ENCODE peak calls at places on chromosomes 11 and 22, in nine cellular contexts. One of them, this sample, is unnamed.
A peak's percentile ranks its signal among the peaks of the same experiment; 100 is the strongest.

GRCh38 chr11:17544181-17544622 is at the start of gene USH1C:
- DNase-seq in type B pancreatic cell: no peak
- DNase-seq in tibial nerve: no peak
- DNase-seq in dorsolateral prefrontal cortex: no peak
- DNase-seq in ovary: no peak
- DNase-seq in IMR-90: no peak
- DNase-seq in CD8-positive, alpha-beta T cell: no peak
- DNase-seq in GM23338: peak; percentile 77
- DNase-seq in heart left ventricle: no peak
- DNase-seq in this sample: no peak

GRCh38 chr11:2357246-2357645 is 19.9 kb upstream of the CD81 start:
- DNase-seq in IMR-90: no peak
- DNase-seq in dorsolateral prefrontal cortex: no peak
- DNase-seq in tibial nerve: no peak
- DNase-seq in CD8-positive, alpha-beta T cell: no peak
- DNase-seq in ovary: no peak
- DNase-seq in GM23338: no peak
- DNase-seq in heart left ventricle: no peak
- DNase-seq in type B pancreatic cell: no peak
- DNase-seq in this sample: no peak

GRCh38 chr22:41831828-41832552 is 915 bp upstream of the SREBF2 start:
- DNase-seq in IMR-90: peak; percentile 24
- DNase-seq in CD8-positive, alpha-beta T cell: no peak
- DNase-seq in heart left ventricle: no peak
- DNase-seq in dorsolateral prefrontal cortex: no peak
- DNase-seq in ovary: no peak
- DNase-seq in tibial nerve: no peak
- DNase-seq in type B pancreatic cell: no peak
- DNase-seq in GM23338: no peak
- DNase-seq in this sample: no peak

GRCh38 chr11:12043221-12043620 is 34.8 kb upstream of the DKK3 start:
- DNase-seq in tibial nerve: no peak
- DNase-seq in CD8-positive, alpha-beta T cell: no peak
- DNase-seq in type B pancreatic cell: no peak
- DNase-seq in IMR-90: no peak
- DNase-seq in heart left ventricle: no peak
- DNase-seq in dorsolateral prefrontal cortex: no peak
- DNase-seq in GM23338: no peak
- DNase-seq in ovary: no peak
- DNase-seq in this sample: no peak

GRCh38 chr11:11391796-11392195 is 38.7 kb upstream of the CSNK2A3 start:
- DNase-seq in GM23338: no peak
- DNase-seq in ovary: no peak
- DNase-seq in CD8-positive, alpha-beta T cell: no peak
- DNase-seq in type B pancreatic cell: no peak
- DNase-seq in dorsolateral prefrontal cortex: no peak
- DNase-seq in IMR-90: peak; percentile 90
- DNase-seq in heart left ventricle: no peak
- DNase-seq in tibial nerve: no peak
- DNase-seq in this sample: no peak

GRCh38 chr11:78449866-78450265 is 32.2 kb upstream of the GAB2 start:
- DNase-seq in tibial nerve: no peak
- DNase-seq in IMR-90: peak; percentile 60
- DNase-seq in GM23338: no peak
- DNase-seq in CD8-positive, alpha-beta T cell: no peak
- DNase-seq in dorsolateral prefrontal cortex: no peak
- DNase-seq in ovary: no peak
- DNase-seq in type B pancreatic cell: no peak
- DNase-seq in heart left ventricle: no peak
- DNase-seq in this sample: no peak

GRCh38 chr11:16820324-16821092 is 82.1 kb downstream of the C11orf58 start:
- DNase-seq in heart left ventricle: peak; percentile 81
- DNase-seq in GM23338: peak; percentile 85
- DNase-seq in IMR-90: peak; percentile 61
- DNase-seq in tibial nerve: peak; percentile 83
- DNase-seq in dorsolateral prefrontal cortex: peak; percentile 86
- DNase-seq in type B pancreatic cell: no peak
- DNase-seq in ovary: peak; percentile 69
- DNase-seq in CD8-positive, alpha-beta T cell: peak; percentile 57
- DNase-seq in this sample: no peak

GRCh38 chr11:45150943-45151342 is 4.5 kb downstream of the PRDM11 start:
- DNase-seq in tibial nerve: no peak
- DNase-seq in dorsolateral prefrontal cortex: no peak
- DNase-seq in heart left ventricle: no peak
- DNase-seq in type B pancreatic cell: peak; percentile 29
- DNase-seq in ovary: no peak
- DNase-seq in CD8-positive, alpha-beta T cell: no peak
- DNase-seq in IMR-90: no peak
- DNase-seq in GM23338: no peak
- DNase-seq in this sample: no peak

GRCh38 chr11:79367844-79368243 is 73.0 kb downstream of the TENM4 start:
- DNase-seq in heart left ventricle: no peak
- DNase-seq in dorsolateral prefrontal cortex: no peak
- DNase-seq in GM23338: no peak
- DNase-seq in ovary: no peak
- DNase-seq in CD8-positive, alpha-beta T cell: no peak
- DNase-seq in IMR-90: no peak
- DNase-seq in type B pancreatic cell: no peak
- DNase-seq in tibial nerve: no peak
- DNase-seq in this sample: no peak

GRCh38 chr11:64918056-64918455 is 1.0 kb upstream of the ATG2A start:
- DNase-seq in dorsolateral prefrontal cortex: no peak
- DNase-seq in IMR-90: peak; percentile 70
- DNase-seq in heart left ventricle: no peak
- DNase-seq in tibial nerve: no peak
- DNase-seq in GM23338: peak; percentile 43
- DNase-seq in type B pancreatic cell: no peak
- DNase-seq in CD8-positive, alpha-beta T cell: no peak
- DNase-seq in ovary: no peak
- DNase-seq in this sample: no peak
- TF ChIP-seq CTCF in dorsolateral prefrontal cortex: no peak
- TF ChIP-seq CTCF in IMR-90: peak; percentile 42
- TF ChIP-seq CTCF in heart left ventricle: peak; percentile 21
- TF ChIP-seq CTCF in tibial nerve: no peak
- TF ChIP-seq CTCF in GM23338: peak; percentile 20
- TF ChIP-seq CTCF in type B pancreatic cell: no peak
- TF ChIP-seq CTCF in CD8-positive, alpha-beta T cell: no peak
- TF ChIP-seq CTCF in ovary: no peak
- TF ChIP-seq CTCF in this sample: no peak

DNA sequence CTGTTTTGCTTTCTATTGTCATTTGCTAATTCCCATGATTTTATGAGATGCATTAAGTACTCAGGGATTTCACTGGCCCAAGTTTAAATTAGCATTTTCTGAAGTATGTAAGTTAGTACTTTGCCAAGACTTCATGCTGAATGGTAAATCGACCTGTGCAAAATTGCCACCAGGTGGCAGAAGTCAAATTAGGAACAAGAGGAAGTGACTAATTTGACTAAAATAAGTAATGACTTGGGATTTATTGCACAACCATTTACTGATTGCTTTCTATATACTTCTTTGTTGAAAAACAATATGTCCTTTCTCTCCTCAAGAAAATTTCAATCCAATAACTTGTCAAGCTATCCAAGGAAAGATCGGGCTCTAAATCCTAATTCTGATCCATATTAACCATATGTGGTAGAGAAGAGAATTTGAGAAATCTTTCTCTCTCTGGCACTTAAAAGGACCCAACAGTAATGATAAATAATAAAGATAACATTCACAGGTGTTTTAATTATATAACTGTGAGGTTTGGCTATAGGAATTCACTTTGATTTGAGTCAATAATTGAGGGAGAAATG is 253.7 kb upstream of the CHORDC1 start:
- DNase-seq in CD8-positive, alpha-beta T cell: peak; percentile 19
- DNase-seq in tibial nerve: peak; percentile 5
- DNase-seq in GM23338: peak; percentile 67
- DNase-seq in IMR-90: peak; percentile 0
- DNase-seq in heart left ventricle: no peak
- DNase-seq in ovary: no peak
- DNase-seq in type B pancreatic cell: no peak
- DNase-seq in dorsolateral prefrontal cortex: no peak
- DNase-seq in this sample: no peak
- TF ChIP-seq CTCF in CD8-positive, alpha-beta T cell: no peak
- TF ChIP-seq CTCF in tibial nerve: no peak
- TF ChIP-seq CTCF in GM23338: peak; percentile 75
- TF ChIP-seq CTCF in IMR-90: peak; percentile 10
- TF ChIP-seq CTCF in heart left ventricle: peak; percentile 50
- TF ChIP-seq CTCF in ovary: no peak
- TF ChIP-seq CTCF in type B pancreatic cell: peak; percentile 74
- TF ChIP-seq CTCF in dorsolateral prefrontal cortex: peak; percentile 62
- TF ChIP-seq CTCF in this sample: no peak

DNA sequence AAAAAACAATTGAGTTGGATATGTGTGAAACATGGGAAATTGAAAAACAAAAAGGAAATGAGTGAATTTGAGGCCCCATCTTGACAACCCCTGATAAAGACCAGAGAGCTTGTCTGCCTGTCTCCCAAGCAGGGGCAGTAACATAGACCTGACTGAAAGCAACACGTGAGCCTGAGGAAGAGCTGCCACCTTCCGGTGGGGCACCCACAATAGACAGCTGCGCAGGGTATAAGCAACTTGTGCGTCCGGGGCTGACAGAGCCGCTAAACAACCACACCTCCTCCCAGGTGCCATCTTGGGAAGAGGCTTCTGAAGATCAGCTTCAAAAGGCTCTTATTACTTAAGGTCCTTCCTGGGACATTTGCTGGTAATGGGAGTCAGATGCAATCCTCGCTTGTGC is 166.8 kb downstream of the NTM start:
- DNase-seq in IMR-90: no peak
- DNase-seq in heart left ventricle: no peak
- DNase-seq in tibial nerve: no peak
- DNase-seq in CD8-positive, alpha-beta T cell: no peak
- DNase-seq in GM23338: no peak
- DNase-seq in type B pancreatic cell: no peak
- DNase-seq in dorsolateral prefrontal cortex: no peak
- DNase-seq in ovary: no peak
- DNase-seq in this sample: no peak
- TF ChIP-seq CTCF in IMR-90: no peak
- TF ChIP-seq CTCF in heart left ventricle: no peak
- TF ChIP-seq CTCF in tibial nerve: no peak
- TF ChIP-seq CTCF in CD8-positive, alpha-beta T cell: no peak
- TF ChIP-seq CTCF in GM23338: no peak
- TF ChIP-seq CTCF in type B pancreatic cell: no peak
- TF ChIP-seq CTCF in dorsolateral prefrontal cortex: no peak
- TF ChIP-seq CTCF in ovary: no peak
- TF ChIP-seq CTCF in this sample: no peak

GRCh38 chr11:115444542-115444941 is 59.7 kb downstream of the CADM1 start:
- DNase-seq in heart left ventricle: no peak
- DNase-seq in dorsolateral prefrontal cortex: no peak
- DNase-seq in IMR-90: no peak
- DNase-seq in type B pancreatic cell: no peak
- DNase-seq in CD8-positive, alpha-beta T cell: no peak
- DNase-seq in tibial nerve: no peak
- DNase-seq in ovary: no peak
- DNase-seq in GM23338: no peak
- DNase-seq in this sample: no peak
- TF ChIP-seq CTCF in heart left ventricle: no peak
- TF ChIP-seq CTCF in dorsolateral prefrontal cortex: no peak
- TF ChIP-seq CTCF in IMR-90: no peak
- TF ChIP-seq CTCF in type B pancreatic cell: no peak
- TF ChIP-seq CTCF in CD8-positive, alpha-beta T cell: no peak
- TF ChIP-seq CTCF in tibial nerve: no peak
- TF ChIP-seq CTCF in ovary: no peak
- TF ChIP-seq CTCF in GM23338: no peak
- TF ChIP-seq CTCF in this sample: no peak

GRCh38 chr22:19438286-19438685 is 5.9 kb downstream of the MRPL40 start:
- DNase-seq in GM23338: no peak
- DNase-seq in type B pancreatic cell: no peak
- DNase-seq in heart left ventricle: no peak
- DNase-seq in CD8-positive, alpha-beta T cell: no peak
- DNase-seq in dorsolateral prefrontal cortex: no peak
- DNase-seq in tibial nerve: no peak
- DNase-seq in IMR-90: no peak
- DNase-seq in ovary: no peak
- DNase-seq in this sample: no peak
- TF ChIP-seq CTCF in GM23338: no peak
- TF ChIP-seq CTCF in type B pancreatic cell: no peak
- TF ChIP-seq CTCF in heart left ventricle: no peak
- TF ChIP-seq CTCF in CD8-positive, alpha-beta T cell: no peak
- TF ChIP-seq CTCF in dorsolateral prefrontal cortex: no peak
- TF ChIP-seq CTCF in tibial nerve: no peak
- TF ChIP-seq CTCF in IMR-90: no peak
- TF ChIP-seq CTCF in ovary: no peak
- TF ChIP-seq CTCF in this sample: no peak

GRCh38 chr22:49761836-49762235 is 65.8 kb downstream of the BRD1 start:
- DNase-seq in IMR-90: no peak
- DNase-seq in dorsolateral prefrontal cortex: no peak
- DNase-seq in ovary: no peak
- DNase-seq in type B pancreatic cell: no peak
- DNase-seq in GM23338: no peak
- DNase-seq in heart left ventricle: no peak
- DNase-seq in tibial nerve: no peak
- DNase-seq in CD8-positive, alpha-beta T cell: no peak
- DNase-seq in this sample: no peak
- TF ChIP-seq CTCF in IMR-90: no peak
- TF ChIP-seq CTCF in dorsolateral prefrontal cortex: no peak
- TF ChIP-seq CTCF in ovary: no peak
- TF ChIP-seq CTCF in type B pancreatic cell: no peak
- TF ChIP-seq CTCF in GM23338: no peak
- TF ChIP-seq CTCF in heart left ventricle: no peak
- TF ChIP-seq CTCF in tibial nerve: no peak
- TF ChIP-seq CTCF in CD8-positive, alpha-beta T cell: no peak
- TF ChIP-seq CTCF in this sample: no peak

GRCh38 chr11:47261291-47261800 is 3.5 kb downstream of the NR1H3 start:
- DNase-seq in type B pancreatic cell: no peak
- DNase-seq in GM23338: no peak
- DNase-seq in IMR-90: no peak
- DNase-seq in heart left ventricle: no peak
- DNase-seq in dorsolateral prefrontal cortex: no peak
- DNase-seq in tibial nerve: no peak
- DNase-seq in CD8-positive, alpha-beta T cell: no peak
- DNase-seq in ovary: no peak
- DNase-seq in this sample: no peak

GRCh38 chr11:47258317-47258902 is 614 bp downstream of the NR1H3 start:
- DNase-seq in ovary: no peak
- DNase-seq in IMR-90: no peak
- DNase-seq in GM23338: no peak
- DNase-seq in dorsolateral prefrontal cortex: no peak
- DNase-seq in heart left ventricle: no peak
- DNase-seq in tibial nerve: no peak
- DNase-seq in type B pancreatic cell: no peak
- DNase-seq in CD8-positive, alpha-beta T cell: no peak
- DNase-seq in this sample: no peak

GRCh38 chr11:47257518-47258316 is at the start of gene NR1H3:
- DNase-seq in type B pancreatic cell: no peak
- DNase-seq in dorsolateral prefrontal cortex: no peak
- DNase-seq in GM23338: peak; percentile 84
- DNase-seq in tibial nerve: peak; percentile 78
- DNase-seq in heart left ventricle: peak; percentile 75
- DNase-seq in IMR-90: peak; percentile 66
- DNase-seq in ovary: peak; percentile 88
- DNase-seq in CD8-positive, alpha-beta T cell: no peak
- DNase-seq in this sample: peak; percentile 30

GRCh38 chr11:47260366-47260765 is 2.6 kb downstream of the NR1H3 start:
- DNase-seq in CD8-positive, alpha-beta T cell: no peak
- DNase-seq in heart left ventricle: no peak
- DNase-seq in type B pancreatic cell: no peak
- DNase-seq in ovary: no peak
- DNase-seq in GM23338: no peak
- DNase-seq in dorsolateral prefrontal cortex: no peak
- DNase-seq in tibial nerve: no peak
- DNase-seq in IMR-90: no peak
- DNase-seq in this sample: no peak

GRCh38 chr11:47259178-47259977 is 1.6 kb downstream of the NR1H3 start:
- DNase-seq in dorsolateral prefrontal cortex: no peak
- DNase-seq in tibial nerve: no peak
- DNase-seq in type B pancreatic cell: no peak
- DNase-seq in heart left ventricle: no peak
- DNase-seq in IMR-90: peak; percentile 30
- DNase-seq in ovary: no peak
- DNase-seq in CD8-positive, alpha-beta T cell: no peak
- DNase-seq in GM23338: peak; percentile 87
- DNase-seq in this sample: no peak
- TF ChIP-seq CTCF in dorsolateral prefrontal cortex: peak; percentile 65
- TF ChIP-seq CTCF in tibial nerve: peak; percentile 78
- TF ChIP-seq CTCF in type B pancreatic cell: peak; percentile 73
- TF ChIP-seq CTCF in heart left ventricle: peak; percentile 65
- TF ChIP-seq CTCF in IMR-90: peak; percentile 60
- TF ChIP-seq CTCF in ovary: no peak
- TF ChIP-seq CTCF in CD8-positive, alpha-beta T cell: peak; percentile 23
- TF ChIP-seq CTCF in GM23338: peak; percentile 86
- TF ChIP-seq CTCF in this sample: peak; percentile 22